ENCODE peak calls at places on chromosome 1, in nine cellular contexts. L, J, H, B, U, A, K, X and C are unnamed samples.

GRCh38 chr1:72623299-72623708 is 341.0 kb upstream of the NEGR1 start:
- DNase-seq in L (peak), J (peak), H (no peak), B (peak), U (no peak), A (peak), K (no peak), X (no peak), C (no peak)

GRCh38 chr1:154626456-154627246 is 18.7 kb upstream of the ADAR start:
- DNase-seq in L (no peak), J (no peak), H (no peak), B (no peak), U (no peak), A (no peak), K (no peak), X (no peak), C (no peak)

GRCh38 chr1:15748264-15748663 is 6.0 kb downstream of the TMEM82 start:
- DNase-seq in L (no peak), J (no peak), H (no peak), B (no peak), U (no peak), A (no peak), K (no peak), X (no peak), C (no peak)

GRCh38 chr1:31760422-31760900 is 3.7 kb downstream of the ADGRB2 start:
- DNase-seq in L (no peak), J (no peak), H (no peak), B (no peak), U (no peak), A (no peak), K (no peak), X (no peak), C (no peak)

GRCh38 chr1:152034654-152035405 is 2.0 kb downstream of the S100A11 start:
- DNase-seq in L (peak), J (peak), H (peak), B (peak), U (peak), A (peak), K (peak), X (peak), C (peak)

GRCh38 chr1:9573723-9574122 is 15.0 kb upstream of the TMEM201 start:
- DNase-seq in L (no peak), J (no peak), H (no peak), B (no peak), U (no peak), A (no peak), K (no peak), X (no peak), C (no peak)

GRCh38 chr1:18573170-18573569 is 57.5 kb upstream of the PAX7 start:
- DNase-seq in L (no peak), J (no peak), H (no peak), B (no peak), U (no peak), A (no peak), K (no peak), X (no peak), C (no peak)

GRCh38 chr1:36203554-36204346 is 20.5 kb upstream of the THRAP3 start:
- DNase-seq in L (no peak), J (peak), H (no peak), B (no peak), U (no peak), A (no peak), K (no peak), X (no peak), C (peak)

GRCh38 chr1:41638086-41639024 is 153.9 kb upstream of the EDN2 start:
- DNase-seq in L (no peak), J (no peak), H (no peak), B (no peak), U (no peak), A (no peak), K (no peak), X (no peak), C (no peak)

GRCh38 chr1:117447661-117448060 is 80.4 kb downstream of the MAN1A2 start:
- DNase-seq in L (no peak), J (peak), H (no peak), B (no peak), U (no peak), A (no peak), K (no peak), X (no peak), C (no peak)

GRCh38 chr1:227557962-227558806 is 5.2 kb upstream of the ZNF678 start:
- DNase-seq in L (no peak), J (no peak), H (no peak), B (no peak), U (no peak), A (no peak), K (no peak), X (no peak), C (no peak)

GRCh38 chr1:30809514-30810263 is 52.1 kb upstream of the LAPTM5 start:
- DNase-seq in L (no peak), J (peak), H (no peak), B (no peak), U (no peak), A (no peak), K (no peak), X (no peak), C (no peak)

GRCh38 chr1:14768589-14769304 is 170.3 kb downstream of the KAZN start:
- DNase-seq in L (no peak), J (no peak), H (peak), B (no peak), U (no peak), A (no peak), K (no peak), X (no peak), C (no peak)

GRCh38 chr1:108077991-108078390 is 113.0 kb upstream of the VAV3 start:
- DNase-seq in L (no peak), J (no peak), H (no peak), B (peak), U (no peak), A (no peak), K (no peak), X (no peak), C (no peak)

GRCh38 chr1:39087109-39087834 is 61.1 kb downstream of the NDUFS5 start:
- DNase-seq in L (no peak), J (peak), H (no peak), B (no peak), U (no peak), A (no peak), K (no peak), X (no peak), C (peak)

GRCh38 chr1:12552951-12553921 is 64.8 kb downstream of the DHRS3 start:
- DNase-seq in L (no peak), J (no peak), H (no peak), B (no peak), U (no peak), A (no peak), K (no peak), X (no peak), C (no peak)

GRCh38 chr1:57380923-57381322 is 42.9 kb downstream of the DAB1 start:
- DNase-seq in L (no peak), J (no peak), H (no peak), B (no peak), U (no peak), A (no peak), K (no peak), X (no peak), C (no peak)

GRCh38 chr1:76507376-76507775 is 359.9 kb upstream of the ST6GALNAC5 start:
- DNase-seq in L (no peak), J (no peak), H (no peak), B (no peak), U (no peak), A (no peak), K (no peak), X (no peak), C (no peak)

GRCh38 chr1:3902111-3902511 is 2.0 kb upstream of the C1orf174 start:
- DNase-seq in L (no peak), J (no peak), H (no peak), B (no peak), U (peak), A (no peak), K (no peak), X (no peak), C (no peak)

GRCh38 chr1:162228586-162228985 is 148.1 kb downstream of the SPATA46 start:
- DNase-seq in L (no peak), J (no peak), H (no peak), B (no peak), U (no peak), A (no peak), K (no peak), X (no peak), C (no peak)

GRCh38 chr1:174800951-174801350 is 198.8 kb upstream of the CACYBP start:
- DNase-seq in L (no peak), J (no peak), H (no peak), B (no peak), U (no peak), A (no peak), K (no peak), X (no peak), C (no peak)

GRCh38 chr1:80656011-80656627 is 1144.6 kb upstream of the ADGRL2 start:
- DNase-seq in L (no peak), J (peak), H (no peak), B (peak), U (no peak), A (no peak), K (no peak), X (no peak), C (no peak)

GRCh38 chr1:1275836-1276235 is 2.2 kb upstream of the UBE2J2 start:
- DNase-seq in L (no peak), J (peak), H (no peak), B (no peak), U (no peak), A (no peak), K (no peak), X (no peak), C (no peak)